ENCODE peak calls at places on chromosome 11, in five cellular contexts. A, G, O, L and P are unnamed samples.
A peak's percentile ranks its signal among the peaks of the same experiment; 100 is the strongest.

GRCh38 chr11:74538680-74539079 is 45.2 kb upstream of the LIPT2 start:
- DNase-seq in L (no peak), O (no peak), G (no peak), A (no peak), P (no peak)

GRCh38 chr11:61695917-61696316 is 15.7 kb downstream of the DAGLA start:
- DNase-seq in A (no peak), L (peak; percentile 93), O (peak; percentile 80), G (peak; percentile 81), P (no peak)

GRCh38 chr11:19101803-19102520 is 15.0 kb upstream of the ZDHHC13 start:
- DNase-seq in O (no peak), L (no peak), G (no peak), A (no peak), P (no peak)

GRCh38 chr11:2742201-2742600 is 42.4 kb upstream of the KCNQ1OT1 start:
- DNase-seq in O (no peak), A (no peak), G (no peak), L (no peak), P (no peak)

GRCh38 chr11:132131962-132132361 is 761.5 kb downstream of the NTM start:
- DNase-seq in A (no peak), G (no peak), O (no peak), L (no peak), P (no peak)

GRCh38 chr11:83702795-83703194 is 416.6 kb upstream of the CCDC90B start:
- DNase-seq in L (no peak), G (no peak), O (no peak), A (no peak), P (no peak)

GRCh38 chr11:47156951-47157350 is 19.7 kb downstream of the ARFGAP2 start:
- DNase-seq in O (no peak), G (no peak), A (no peak), L (no peak), P (no peak)

GRCh38 chr11:122375687-122376399 is 259.8 kb upstream of the BLID start:
- DNase-seq in O (no peak), G (peak; percentile 75), L (no peak), A (peak; percentile 54), P (no peak)

GRCh38 chr11:119388103-119388502 is 6.6 kb upstream of the USP2 start:
- DNase-seq in L (no peak), A (no peak), O (no peak), G (no peak), P (no peak)

GRCh38 chr11:1293619-1294015 is 15.8 kb downstream of the TOLLIP start:
- DNase-seq in O (no peak), L (no peak), A (no peak), G (no peak), P (no peak)

GRCh38 chr11:70592641-70593165 is 194.4 kb downstream of the CTTN start:
- DNase-seq in A (no peak), O (no peak), L (no peak), G (no peak), P (no peak)

GRCh38 chr11:97109078-97109477 is 719.3 kb downstream of the JRKL start:
- DNase-seq in A (no peak), O (no peak), L (no peak), G (no peak), P (no peak)

GRCh38 chr11:72091292-72091691 is 10.6 kb downstream of the LRRC51 start:
- DNase-seq in O (peak; percentile 70), A (no peak), G (peak; percentile 54), L (peak; percentile 77), P (peak; percentile 68)

GRCh38 chr11:85626496-85626895 is 648 bp downstream of the DLG2 start:
- DNase-seq in O (peak; percentile 40), A (no peak), L (no peak), G (no peak), P (no peak)

GRCh38 chr11:18720086-18720810 is 5.7 kb downstream of the IGSF22 start:
- DNase-seq in G (peak; percentile 25), A (no peak), L (no peak), O (peak; percentile 28), P (no peak)

GRCh38 chr11:72829178-72829577 is 15.0 kb downstream of the ATG16L2 start:
- DNase-seq in A (no peak), O (no peak), G (no peak), L (no peak), P (no peak)

GRCh38 chr11:17791144-17791543 is 56.6 kb downstream of the KCNC1 start:
- DNase-seq in O (no peak), L (no peak), A (no peak), G (peak; percentile 29), P (no peak)

GRCh38 chr11:92225563-92226308 is 1.1 kb downstream of the FAT3 start:
- DNase-seq in G (no peak), O (no peak), L (no peak), A (no peak), P (no peak)

GRCh38 chr11:22430286-22430685 is 92.1 kb downstream of the SLC17A6 start:
- DNase-seq in O (no peak), A (no peak), L (no peak), G (no peak), P (no peak)

GRCh38 chr11:113618360-113618759 is 87.7 kb downstream of the TMPRSS5 start:
- DNase-seq in G (peak; percentile 10), A (no peak), O (peak; percentile 16), L (no peak), P (no peak)

GRCh38 chr11:46305295-46305694 is 27.8 kb downstream of the CREB3L1 start:
- DNase-seq in L (no peak), O (no peak), A (no peak), G (peak; percentile 35), P (peak; percentile 30)

GRCh38 chr11:37947816-37948215 is 1349.8 kb upstream of the RAG2 start:
- DNase-seq in O (no peak), G (no peak), L (no peak), A (no peak), P (no peak)

DNA sequence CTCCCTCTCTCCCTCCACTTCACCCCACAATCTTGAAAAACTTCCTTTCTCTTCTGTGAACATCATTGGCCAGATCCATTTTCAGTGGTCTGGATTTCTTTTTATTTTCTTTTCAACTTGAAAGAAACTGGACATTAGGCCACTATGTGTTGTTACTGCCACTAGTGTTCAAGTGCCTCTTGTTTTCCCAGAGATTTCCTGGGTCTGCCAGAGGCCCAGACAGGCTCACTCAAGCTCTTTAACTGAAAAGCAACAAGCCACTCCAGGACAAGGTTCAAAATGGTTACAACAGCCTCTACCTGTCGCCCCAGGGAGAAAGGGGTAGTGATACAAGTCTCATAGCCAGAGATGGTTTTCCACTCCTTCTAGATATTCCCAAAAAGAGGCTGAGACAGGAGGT is 92.1 kb downstream of the CD44 start:
- DNase-seq in A (no peak), O (no peak), L (no peak), G (no peak), P (no peak)
- H3K4me1 ChIP-seq in A (peaks cover 13% of the 10 kb centered on the region), O (no peaks in the 10 kb centered on the region), L (peaks cover 13% of the 10 kb centered on the region), G (peaks cover 13% of the 10 kb centered on the region), P (peaks cover 35% of the 10 kb centered on the region)

GRCh38 chr11:103618532-103618931 is 417.9 kb upstream of the DDI1 start:
- DNase-seq in A (no peak), O (no peak), G (peak; percentile 83), L (no peak), P (no peak)
- H3K4me1 ChIP-seq in A (no peaks in the 10 kb centered on the region), O (no peaks in the 10 kb centered on the region), G (peaks cover 4% of the 10 kb centered on the region), L (no peaks in the 10 kb centered on the region), P (no peaks in the 10 kb centered on the region)

GRCh38 chr11:10588904-10589303 is 20.4 kb upstream of the LYVE1 start:
- DNase-seq in O (no peak), A (no peak), L (no peak), G (no peak), P (no peak)

GRCh38 chr11:10591741-10592140 is 23.3 kb upstream of the LYVE1 start:
- DNase-seq in O (no peak), G (no peak), A (no peak), L (no peak), P (no peak)

GRCh38 chr11:10590516-10590915 is 22.1 kb upstream of the LYVE1 start:
- DNase-seq in L (no peak), G (peak; percentile 56), A (no peak), O (no peak), P (no peak)

GRCh38 chr11:10594407-10594806 is 25.9 kb upstream of the LYVE1 start:
- DNase-seq in O (no peak), G (no peak), L (no peak), A (no peak), P (no peak)

GRCh38 chr11:10592331-10592730 is 23.9 kb upstream of the LYVE1 start:
- DNase-seq in L (no peak), O (no peak), A (peak; percentile 26), G (peak; percentile 96), P (no peak)
- H3K4me1 ChIP-seq in L (no peaks in the 10 kb centered on the region), O (no peaks in the 10 kb centered on the region), A (peaks cover 43% of the 10 kb centered on the region), G (peaks cover 21% of the 10 kb centered on the region), P (no peaks in the 10 kb centered on the region)

GRCh38 chr11:44596541-44597276 is 31.2 kb downstream of the CD82 start:
- DNase-seq in O (no peak), G (no peak), A (no peak), L (peak; percentile 77), P (no peak)
- H3K4me1 ChIP-seq in O (peaks cover 7% of the 10 kb centered on the region), G (peaks cover 28% of the 10 kb centered on the region), A (no peaks in the 10 kb centered on the region), L (peaks cover 40% of the 10 kb centered on the region), P (no peaks in the 10 kb centered on the region)

GRCh38 chr11:68328374-68329091 is 16.1 kb downstream of the LRP5 start:
- DNase-seq in O (peak; percentile 63), G (no peak), L (no peak), A (no peak), P (peak; percentile 86)
- H3K4me1 ChIP-seq in O (no peaks in the 10 kb centered on the region), G (peaks cover 16% of the 10 kb centered on the region), L (peaks cover 60% of the 10 kb centered on the region), A (no peaks in the 10 kb centered on the region), P (peaks cover 100% of the 10 kb centered on the region)

GRCh38 chr11:12215192-12215591 is 104.8 kb downstream of the MICAL2 start:
- DNase-seq in G (no peak), A (no peak), O (no peak), L (no peak), P (no peak)
- H3K4me1 ChIP-seq in G (peaks cover 28% of the 10 kb centered on the region), A (peaks cover 40% of the 10 kb centered on the region), O (no peaks in the 10 kb centered on the region), L (peaks cover 15% of the 10 kb centered on the region), P (peaks cover 41% of the 10 kb centered on the region)